ENCODE peak calls at places on chromosomes 13 and 19, in six cellular contexts. T is EL; X is PC-3; S is NCI-H1436; I is stimulated activated CD8-positive, alpha-beta memory T cell treated with anti-CD3 and anti-CD28 coated beads, Interleukin-15, amount 100 ng/mL, for 1 hour; D is stimulated activated naive CD8-positive, alpha-beta T cell treated with anti-CD3 and anti-CD28 coated beads, Interleukin-15, Interleukin-2, amounts not matched to agents 100 U/mL and 50 U/mL, for 24 hours. W is an unnamed sample.

GRCh38 chr13:67554296-67554695 is 324.2 kb upstream of the PCDH9 start:
- DNase-seq in T (no peak), X (no peak), S (no peak), I (no peak), D (no peak), W (no peak)

GRCh38 chr13:40599722-40600121 is 66.7 kb downstream of the FOXO1 start:
- DNase-seq in T (no peak), X (no peak), S (no peak), I (no peak), D (no peak), W (no peak)

GRCh38 chr13:98432638-98433037 is 144.3 kb downstream of the STK24 start:
- DNase-seq in T (no peak), X (no peak), S (no peak), I (no peak), D (no peak), W (no peak)

GRCh38 chr13:44312898-44313551 is 60.6 kb upstream of the SERP2 start:
- DNase-seq in T (peak), X (peak), S (no peak), I (no peak), D (no peak), W (peak)

GRCh38 chr19:40530091-40530901 is 46.4 kb upstream of the SHKBP1 start:
- DNase-seq in T (no peak), X (no peak), S (peak), I (no peak), D (peak), W (no peak)

GRCh38 chr19:47157455-47158321 is 27.1 kb downstream of the SAE1 start:
- DNase-seq in T (peak), X (peak), S (no peak), I (no peak), D (peak), W (peak)

GRCh38 chr13:78689011-78689410 is 30.1 kb upstream of the OBI1 start:
- DNase-seq in T (no peak), X (peak), S (no peak), I (no peak), D (no peak), W (no peak)

GRCh38 chr19:38463365-38463764 is 29.9 kb downstream of the RYR1 start:
- DNase-seq in T (no peak), X (no peak), S (no peak), I (no peak), D (no peak), W (no peak)

GRCh38 chr19:14542721-14543328 is 13.4 kb downstream of the TECR start:
- DNase-seq in T (peak), X (no peak), S (no peak), I (no peak), D (no peak), W (no peak)

GRCh38 chr13:77745784-77746183 is 48.3 kb downstream of the SLAIN1 start:
- DNase-seq in T (no peak), X (no peak), S (no peak), I (no peak), D (no peak), W (no peak)

GRCh38 chr13:91220872-91221271 is 126.6 kb upstream of the MIR17HG start:
- DNase-seq in T (no peak), X (no peak), S (no peak), I (no peak), D (no peak), W (no peak)

GRCh38 chr13:106432636-106433035 is 102.8 kb downstream of the EFNB2 start:
- DNase-seq in T (peak), X (peak), S (no peak), I (no peak), D (no peak), W (no peak)

GRCh38 chr19:40811478-40812341 is 12.7 kb downstream of the EGLN2 start:
- DNase-seq in T (no peak), X (no peak), S (no peak), I (no peak), D (no peak), W (no peak)

GRCh38 chr19:4361152-4362037 is 18.0 kb downstream of the MPND start:
- DNase-seq in T (no peak), X (no peak), S (no peak), I (no peak), D (no peak), W (peak)

GRCh38 chr19:30671622-30672051 is 299.5 kb downstream of the ZNF536 start:
- DNase-seq in T (no peak), X (no peak), S (no peak), I (no peak), D (no peak), W (no peak)

GRCh38 chr19:6248856-6249255 is 30.9 kb downstream of the MLLT1 start:
- DNase-seq in T (no peak), X (no peak), S (no peak), I (no peak), D (no peak), W (no peak)

GRCh38 chr19:16338470-16339360 is 14.1 kb downstream of the KLF2 start:
- DNase-seq in T (peak), X (peak), S (no peak), I (no peak), D (peak), W (peak)

GRCh38 chr19:46634045-46634655 is 1.9 kb downstream of the GNG8 start:
- DNase-seq in T (peak), X (peak), S (peak), I (peak), D (peak), W (peak)

GRCh38 chr19:45468803-45469131 is 971 bp downstream of the FOSB start:
- DNase-seq in T (no peak), X (no peak), S (no peak), I (no peak), D (no peak), W (no peak)

GRCh38 chr19:30222428-30222873 is 149.7 kb upstream of the ZNF536 start:
- DNase-seq in T (no peak), X (no peak), S (no peak), I (no peak), D (peak), W (no peak)

GRCh38 chr19:56383826-56384605 is 9.3 kb downstream of the ZNF582 start:
- DNase-seq in T (peak), X (peak), S (no peak), I (no peak), D (no peak), W (no peak)

GRCh38 chr13:80340643-80341097 is 256 bp downstream of the SPRY2 start:
- DNase-seq in T (no peak), X (no peak), S (no peak), I (no peak), D (peak), W (peak)

GRCh38 chr13:22055259-22055658 is 384.4 kb downstream of the FGF9 start:
- DNase-seq in T (no peak), X (no peak), S (no peak), I (no peak), D (no peak), W (no peak)

GRCh38 chr19:33214621-33215020 is 11.0 kb downstream of the SLC7A10 start:
- DNase-seq in T (peak), X (peak), S (no peak), I (no peak), D (no peak), W (peak)

GRCh38 chr13:48505597-48506091 is 27.2 kb downstream of the RCBTB2 start:
- DNase-seq in T (no peak), X (no peak), S (no peak), I (no peak), D (peak), W (no peak)

GRCh38 chr19:45645631-45646344 is 6.6 kb upstream of the EML2 start:
- DNase-seq in T (peak), X (peak), S (peak), I (peak), D (peak), W (peak)

GRCh38 chr19:50314724-50315700 is 14.2 kb downstream of the KCNC3 start:
- DNase-seq in T (no peak), X (no peak), S (peak), I (no peak), D (no peak), W (no peak)

GRCh38 chr19:12346896-12347295 is 13.5 kb upstream of the ZNF563 start:
- DNase-seq in T (no peak), X (no peak), S (no peak), I (no peak), D (no peak), W (no peak)

W was measured in astrocyte of the spinal cord.